ENCODE peak calls at places on chromosomes 1 and 21, in ten cellular contexts. D is choroid plexus epithelial cell, B is bronchial epithelial cell, C is AG04450, F is A549, Y is fibroblast of mammary gland, T is dorsolateral prefrontal cortex, Z is fibroblast of lung, M is OCI-LY7, H is SK-N-SH. X is an unnamed sample.

GRCh38 chr1:157134442-157134841 is 3.8 kb downstream of the ETV3 start:
- DNase-seq in D (no peak), B (no peak), C (no peak), F (no peak), Y (no peak), T (no peak), Z (no peak), M (peak), H (no peak), X (no peak)

GRCh38 chr1:58576727-58577675 is at the start of gene TACSTD2:
- DNase-seq in D (no peak), B (peak), C (no peak), F (no peak), Y (no peak), T (no peak), Z (no peak), M (no peak), H (no peak), X (no peak)

GRCh38 chr1:39434797-39435395 is 56.5 kb upstream of the BMP8A start:
- DNase-seq in D (no peak), B (no peak), C (no peak), F (peak), Y (no peak), T (no peak), Z (no peak), M (no peak), H (no peak), X (no peak)

GRCh38 chr21:35400233-35400939 is 351.3 kb upstream of the RUNX1 start:
- DNase-seq in D (peak), B (peak), C (peak), F (peak), Y (peak), T (no peak), Z (peak), M (peak), H (peak), X (peak)

GRCh38 chr1:147612366-147612765 is 58.0 kb downstream of the ACP6 start:
- DNase-seq in D (no peak), B (no peak), C (no peak), F (peak), Y (no peak), T (no peak), Z (no peak), M (no peak), H (no peak), X (no peak)

GRCh38 chr1:223870617-223871574 is 25.1 kb upstream of the TP53BP2 start:
- DNase-seq in D (peak), B (no peak), C (no peak), F (no peak), Y (no peak), T (no peak), Z (no peak), M (no peak), H (no peak), X (no peak)

GRCh38 chr1:71080178-71080781 is 555 bp downstream of the ZRANB2 start:
- DNase-seq in D (peak), B (peak), C (no peak), F (peak), Y (peak), T (no peak), Z (peak), M (peak), H (peak), X (no peak)

GRCh38 chr1:7106442-7107108 is 321.3 kb downstream of the CAMTA1 start:
- DNase-seq in D (no peak), B (no peak), C (no peak), F (no peak), Y (no peak), T (no peak), Z (no peak), M (no peak), H (no peak), X (no peak)

GRCh38 chr1:41379741-41380130 is 18.5 kb downstream of the FOXO6 start:
- DNase-seq in D (no peak), B (no peak), C (no peak), F (no peak), Y (no peak), T (no peak), Z (no peak), M (no peak), H (no peak), X (no peak)

GRCh38 chr1:76928511-76928910 is 61.2 kb downstream of the ST6GALNAC5 start:
- DNase-seq in D (no peak), B (peak), C (no peak), F (no peak), Y (no peak), T (no peak), Z (no peak), M (no peak), H (no peak), X (no peak)

GRCh38 chr1:218679988-218680743 is 335.0 kb downstream of the TGFB2 start:
- DNase-seq in D (peak), B (peak), C (no peak), F (no peak), Y (no peak), T (no peak), Z (no peak), M (no peak), H (no peak), X (no peak)

GRCh38 chr21:45455321-45456013 is 50.5 kb downstream of the COL18A1 start:
- DNase-seq in D (no peak), B (peak), C (no peak), F (no peak), Y (peak), T (no peak), Z (peak), M (no peak), H (no peak), X (no peak)

GRCh38 chr1:81174811-81175476 is 625.8 kb upstream of the ADGRL2 start:
- DNase-seq in D (peak), B (peak), C (no peak), F (peak), Y (peak), T (no peak), Z (no peak), M (no peak), H (no peak), X (no peak)

GRCh38 chr1:115732307-115732706 is 36.2 kb downstream of the CASQ2 start:
- DNase-seq in D (no peak), B (no peak), C (no peak), F (no peak), Y (no peak), T (no peak), Z (no peak), M (no peak), H (no peak), X (no peak)

GRCh38 chr1:229230893-229231753 is 39.8 kb upstream of the RAB4A start:
- DNase-seq in D (peak), B (peak), C (no peak), F (peak), Y (no peak), T (no peak), Z (no peak), M (no peak), H (no peak), X (no peak)

GRCh38 chr1:162899422-162900168 is 38.6 kb upstream of the CCDC190 start:
- DNase-seq in D (peak), B (peak), C (peak), F (no peak), Y (peak), T (no peak), Z (peak), M (no peak), H (no peak), X (peak)

GRCh38 chr1:1213919-1214599 is at the start of gene TNFRSF4:
- DNase-seq in D (no peak), B (no peak), C (no peak), F (no peak), Y (no peak), T (no peak), Z (no peak), M (no peak), H (no peak), X (no peak)

GRCh38 chr1:50861742-50862141 is 98.3 kb downstream of the FAF1 start:
- DNase-seq in D (no peak), B (no peak), C (no peak), F (no peak), Y (no peak), T (no peak), Z (no peak), M (no peak), H (no peak), X (no peak)

GRCh38 chr21:32138658-32139057 is 140.2 kb downstream of the MIS18A start:
- DNase-seq in D (no peak), B (no peak), C (no peak), F (no peak), Y (no peak), T (no peak), Z (no peak), M (no peak), H (no peak), X (no peak)

GRCh38 chr1:227265891-227266290 is 52.4 kb downstream of the CDC42BPA start:
- DNase-seq in D (no peak), B (no peak), C (no peak), F (no peak), Y (no peak), T (no peak), Z (no peak), M (no peak), H (no peak), X (peak)

GRCh38 chr1:21919520-21919919 is 17.6 kb downstream of the HSPG2 start:
- DNase-seq in D (peak), B (peak), C (peak), F (peak), Y (peak), T (no peak), Z (peak), M (no peak), H (no peak), X (no peak)

GRCh38 chr21:41823166-41823565 is 56.0 kb downstream of the PRDM15 start:
- DNase-seq in D (no peak), B (no peak), C (no peak), F (no peak), Y (no peak), T (peak), Z (no peak), M (no peak), H (no peak), X (no peak)

GRCh38 chr1:22750671-22751016 is 40.0 kb downstream of the EPHB2 start:
- DNase-seq in D (no peak), B (peak), C (no peak), F (no peak), Y (no peak), T (no peak), Z (peak), M (no peak), H (no peak), X (no peak)

GRCh38 chr21:45078877-45079281 is 4.5 kb downstream of the ADARB1 start:
- DNase-seq in D (peak), B (peak), C (peak), F (no peak), Y (peak), T (no peak), Z (peak), M (no peak), H (no peak), X (no peak)

GRCh38 chr1:207868769-207869721 is 41.9 kb downstream of the CD34 start:
- DNase-seq in D (peak), B (peak), C (no peak), F (peak), Y (peak), T (peak), Z (peak), M (peak), H (peak), X (peak)

GRCh38 chr1:160868141-160868540 is 5.5 kb upstream of the CD244 start:
- DNase-seq in D (no peak), B (no peak), C (no peak), F (no peak), Y (no peak), T (no peak), Z (no peak), M (no peak), H (no peak), X (no peak)

GRCh38 chr1:177310326-177310725 is 139.6 kb downstream of the BRINP2 start:
- DNase-seq in D (no peak), B (no peak), C (no peak), F (no peak), Y (peak), T (no peak), Z (no peak), M (no peak), H (no peak), X (no peak)

GRCh38 chr1:166701603-166702090 is 137.6 kb upstream of the POGK start:
- DNase-seq in D (no peak), B (no peak), C (no peak), F (no peak), Y (no peak), T (no peak), Z (no peak), M (no peak), H (no peak), X (no peak)

GRCh38 chr1:239547987-239548386 is 161.6 kb downstream of the CHRM3 start:
- DNase-seq in D (no peak), B (no peak), C (no peak), F (no peak), Y (no peak), T (no peak), Z (no peak), M (no peak), H (no peak), X (no peak)

GRCh38 chr1:7454052-7454815 is 316.9 kb upstream of the VAMP3 start:
- DNase-seq in D (peak), B (peak), C (no peak), F (peak), Y (peak), T (peak), Z (peak), M (no peak), H (peak), X (no peak)

GRCh38 chr1:93042822-93043557 is 36.1 kb upstream of the MTF2 start:
- DNase-seq in D (no peak), B (no peak), C (no peak), F (no peak), Y (no peak), T (no peak), Z (no peak), M (no peak), H (no peak), X (no peak)

GRCh38 chr1:93036672-93037071 is 42.4 kb upstream of the MTF2 start:
- DNase-seq in D (no peak), B (no peak), C (no peak), F (no peak), Y (no peak), T (no peak), Z (no peak), M (no peak), H (no peak), X (no peak)

GRCh38 chr1:93047585-93047984 is 31.5 kb upstream of the MTF2 start:
- DNase-seq in D (no peak), B (no peak), C (no peak), F (no peak), Y (no peak), T (no peak), Z (no peak), M (no peak), H (no peak), X (no peak)

DNA sequence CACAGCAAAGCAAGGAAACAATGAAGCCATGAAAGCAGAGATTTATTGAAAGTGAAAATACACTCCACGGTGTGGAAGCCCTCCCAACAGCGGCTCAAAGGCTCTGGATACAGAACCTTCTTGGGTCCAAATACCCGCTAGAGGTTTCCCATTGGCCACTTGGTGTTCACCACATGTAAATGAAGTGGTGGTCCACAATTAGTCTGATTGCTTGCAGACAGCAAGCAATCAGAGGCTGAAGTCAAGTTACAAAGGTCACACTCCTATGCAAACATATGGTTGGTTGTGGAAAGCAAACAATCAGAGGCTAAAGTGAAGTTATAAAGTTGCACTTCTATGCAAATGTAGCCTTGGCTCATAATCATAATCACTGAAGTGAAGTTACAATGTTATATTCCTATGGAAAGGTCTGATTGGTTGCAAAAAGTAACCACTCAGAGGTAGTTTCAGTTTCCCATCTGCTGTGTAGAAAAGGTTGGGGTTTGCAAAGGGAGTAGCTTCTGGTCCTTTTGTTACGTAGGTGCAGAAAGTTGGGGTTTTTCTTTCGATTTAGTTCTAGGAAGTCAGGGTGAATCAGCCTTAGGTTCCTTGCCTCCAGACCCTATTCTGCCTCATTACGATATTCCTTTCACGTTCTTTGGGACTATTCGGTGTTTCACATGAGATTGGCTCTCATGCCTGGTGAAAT is 36.8 kb upstream of the MTF2 start:
- DNase-seq in D (peak), B (no peak), C (no peak), F (no peak), Y (no peak), T (no peak), Z (no peak), M (peak), H (no peak), X (no peak)
- H3K4me3 ChIP-seq in D (no peak), B (no peak), C (no peak), F (no peak), Y (no peak), T (no peak), Z (no peak), M (peak), H (no peak), X (no peak)

DNA sequence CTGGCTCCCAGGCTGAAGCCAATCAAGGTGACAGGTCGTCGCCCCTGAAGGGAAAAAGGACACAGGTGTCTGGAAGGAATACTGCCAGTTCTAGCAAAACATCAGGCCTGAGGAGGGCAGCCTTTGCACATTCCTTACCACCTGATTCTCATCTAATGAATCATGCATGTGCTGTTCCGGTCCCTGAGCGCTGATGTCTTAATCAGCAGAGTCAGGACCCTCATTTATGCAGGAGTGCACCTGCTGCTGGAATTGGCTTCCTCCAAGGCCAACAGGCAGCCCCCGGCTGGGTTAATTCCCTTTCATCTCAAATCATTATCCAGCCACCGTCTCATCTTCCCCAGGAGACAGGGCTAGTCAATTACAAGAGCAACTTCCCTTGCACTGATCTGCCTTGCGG is 62.3 kb downstream of the TMCO4 start:
- DNase-seq in D (peak), B (peak), C (no peak), F (no peak), Y (peak), T (no peak), Z (no peak), M (no peak), H (no peak), X (no peak)
- TF ChIP-seq CTCF in D (peak), B (peak), C (no peak), F (no peak), Y (no peak), T (no peak), Z (peak), M (no peak), H (no peak), X (peak)

DNA sequence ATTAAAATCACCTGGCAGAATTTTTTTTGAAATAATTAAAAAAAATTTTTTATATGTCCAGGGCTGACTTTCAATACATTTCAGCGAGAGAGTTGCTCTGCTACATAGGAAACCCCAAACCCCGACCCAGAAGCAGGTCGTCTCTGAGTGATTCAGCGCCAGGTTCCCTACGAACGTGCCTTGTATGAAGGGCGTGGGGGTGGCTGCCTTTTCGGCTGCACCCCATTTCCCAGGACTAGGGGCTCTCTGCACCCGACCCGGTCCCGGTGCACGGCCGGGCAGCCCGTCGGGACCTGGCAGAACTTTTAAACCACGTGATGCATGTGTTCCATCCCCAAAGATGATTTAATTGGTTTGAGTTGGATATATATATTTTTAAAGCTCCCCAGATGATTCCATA is 15.8 kb upstream of the SCYL3 start:
- DNase-seq in D (no peak), B (no peak), C (no peak), F (no peak), Y (no peak), T (no peak), Z (no peak), M (no peak), H (no peak), X (no peak)
- H3K4me3 ChIP-seq in D (no peak), B (no peak), C (no peak), F (no peak), Y (no peak), T (no peak), Z (no peak), M (no peak), H (no peak), X (no peak)

GRCh38 chr1:11175461-11175860 is 13.7 kb upstream of the ANGPTL7 start:
- DNase-seq in D (no peak), B (no peak), C (no peak), F (no peak), Y (no peak), T (no peak), Z (no peak), M (no peak), H (no peak), X (no peak)
- TF ChIP-seq CTCF in D (no peak), B (no peak), C (no peak), F (no peak), Y (no peak), T (no peak), Z (no peak), M (no peak), H (no peak), X (no peak)